ENCODE peak calls at places on chromosomes 16 and 17, in ten cellular contexts. G is activated naive CD4-positive, alpha-beta T cell; I is hepatocyte; C is midbrain; D is mammary epithelial cell; A is heart left ventricle; B is myocyte; K is SK-N-SH; P is H54; E is epithelial cell of esophagus. T is an unnamed sample.

GRCh38 chr16:19912445-19913305 is 28.0 kb upstream of the GPRC5B start:
- DNase-seq in P (no peak), C (no peak), K (no peak), I (no peak), G (no peak), D (peak; percentile 62), A (no peak), B (no peak), E (peak; percentile 78), T (peak; percentile 25)

GRCh38 chr17:66466933-66467367 is 164.5 kb downstream of the PRKCA start:
- DNase-seq in G (no peak), E (peak; percentile 98), C (no peak), I (peak; percentile 72), P (peak; percentile 75), K (no peak), A (peak; percentile 35), D (peak; percentile 98), B (peak; percentile 88), T (peak; percentile 99)

GRCh38 chr17:68101992-68102758 is 66.6 kb downstream of the KPNA2 start:
- DNase-seq in P (no peak), K (peak; percentile 36), I (peak; percentile 23), D (peak; percentile 26), A (no peak), C (no peak), E (peak; percentile 27), B (peak; percentile 6), G (no peak), T (no peak)

GRCh38 chr17:28086519-28086918 is 44.0 kb downstream of the NLK start:
- DNase-seq in G (no peak), A (no peak), B (no peak), K (no peak), I (no peak), D (peak; percentile 42), C (no peak), E (peak; percentile 62), P (no peak), T (peak; percentile 38)

GRCh38 chr16:73232555-73233422 is 184.9 kb upstream of the ZFHX3 start:
- DNase-seq in D (peak; percentile 12), A (peak; percentile 59), C (peak; percentile 29), I (peak; percentile 82), G (no peak), K (peak; percentile 39), B (peak; percentile 67), P (no peak), E (no peak), T (peak; percentile 75)

GRCh38 chr17:72598705-72599104 is 477.9 kb downstream of the SOX9 start:
- DNase-seq in G (no peak), K (no peak), I (no peak), C (no peak), P (no peak), A (no peak), D (no peak), E (no peak), B (peak; percentile 66), T (peak; percentile 46)

GRCh38 chr16:20956319-20956718 is 55.7 kb downstream of the LYRM1 start:
- DNase-seq in D (no peak), I (no peak), A (no peak), G (no peak), P (no peak), E (no peak), C (no peak), K (no peak), B (no peak), T (peak; percentile 14)

GRCh38 chr17:42422412-42422957 is 571 bp downstream of the CAVIN1 start:
- DNase-seq in C (no peak), D (peak; percentile 59), B (no peak), G (no peak), K (peak; percentile 64), A (peak; percentile 59), I (peak; percentile 66), E (peak; percentile 61), P (no peak), T (peak; percentile 42)

GRCh38 chr17:50187403-50187735 is 14.1 kb downstream of the COL1A1 start:
- DNase-seq in C (no peak), P (no peak), E (no peak), G (no peak), D (no peak), B (no peak), A (no peak), I (no peak), K (no peak), T (no peak)

GRCh38 chr16:1308036-1308976 is 1.1 kb upstream of the UBE2I start:
- DNase-seq in B (no peak), K (no peak), P (no peak), C (no peak), G (no peak), D (peak; percentile 58), A (no peak), I (no peak), E (peak; percentile 60), T (peak; percentile 51)

GRCh38 chr16:35752012-35752772 is 2292.8 kb downstream of the TP53TG3F start:
- DNase-seq in I (no peak), K (no peak), P (no peak), A (no peak), G (no peak), D (no peak), E (no peak), C (no peak), B (no peak), T (no peak)

GRCh38 chr17:30433514-30433913 is 43.7 kb upstream of the GOSR1 start:
- DNase-seq in B (peak; percentile 66), C (no peak), G (no peak), P (peak; percentile 14), A (no peak), I (peak; percentile 18), E (peak; percentile 94), D (peak; percentile 85), K (no peak), T (peak; percentile 88)

GRCh38 chr17:62740066-62740465 is 68.0 kb downstream of the MARCHF10 start:
- DNase-seq in I (no peak), A (no peak), E (no peak), K (no peak), D (no peak), G (no peak), P (no peak), C (no peak), B (peak; percentile 70), T (peak; percentile 27)

GRCh38 chr17:14805348-14805747 is 459.8 kb downstream of the PMP22 start:
- DNase-seq in B (no peak), P (no peak), A (no peak), I (no peak), G (no peak), K (no peak), C (no peak), D (no peak), E (no peak), T (peak; percentile 39)

GRCh38 chr17:74135391-74136167 is 67.9 kb upstream of the RPL38 start:
- DNase-seq in C (no peak), D (no peak), G (no peak), I (no peak), A (no peak), P (no peak), K (no peak), B (no peak), E (no peak), T (no peak)

GRCh38 chr16:71840052-71840451 is 5.7 kb upstream of the ATXN1L start:
- DNase-seq in B (no peak), E (no peak), A (no peak), C (no peak), D (no peak), K (no peak), P (no peak), G (no peak), I (no peak), T (no peak)

T was measured in LHCN-M2.